ENCODE peak calls at places on chromosomes 11 and 22, in four cellular contexts. V is A549, T is K562, U is HepG2. O is an unnamed sample.
A peak's percentile ranks its signal among the peaks of the same experiment; 100 is the strongest.

GRCh38 chr22:50504245-50505211 is 3.0 kb downstream of the LMF2 start:
- DNase-seq in T (no peak), V (no peak), U (no peak), O (no peak)

GRCh38 chr11:75078233-75078632 is 18.4 kb downstream of the OR2AT4 start:
- DNase-seq in T (no peak), V (no peak), U (no peak), O (no peak)

GRCh38 chr22:50010676-50011446 is 1.7 kb downstream of the IL17REL start:
- DNase-seq in U (no peak), T (peak; percentile 65), V (no peak), O (no peak)

GRCh38 chr11:63670077-63670737 is 969 bp downstream of the ATL3 start:
- DNase-seq in T (no peak), V (no peak), U (no peak), O (no peak)

GRCh38 chr11:107265591-107265990 is 192.0 kb downstream of the CWF19L2 start:
- DNase-seq in V (no peak), T (no peak), U (no peak), O (no peak)

GRCh38 chr11:28284206-28284605 is 176.0 kb downstream of the METTL15 start:
- DNase-seq in T (no peak), U (no peak), V (no peak), O (no peak)

GRCh38 chr11:134266841-134267251 is 9.3 kb upstream of the GLB1L3 start:
- DNase-seq in T (no peak), V (no peak), U (no peak), O (no peak)

GRCh38 chr11:101442171-101442570 is 141.6 kb downstream of the TRPC6 start:
- DNase-seq in U (no peak), T (no peak), V (no peak), O (no peak)

GRCh38 chr11:30581646-30582045 is 4.5 kb downstream of the MPPED2 start:
- DNase-seq in T (no peak), V (no peak), U (no peak), O (no peak)

GRCh38 chr11:121451982-121452608 is at the start of gene SORL1:
- DNase-seq in V (peak; percentile 55), T (peak; percentile 24), U (peak; percentile 62), O (peak; percentile 44)

GRCh38 chr11:2651054-2651617 is 48.7 kb downstream of the KCNQ1OT1 start:
- DNase-seq in V (no peak), U (no peak), T (no peak), O (no peak)

GRCh38 chr22:22423681-22424080 is 84.9 kb downstream of the ZNF280B start:
- DNase-seq in V (no peak), T (peak; percentile 30), U (no peak), O (no peak)
- TF ChIP-seq PHF8 in V (no peak), T (no peak), U (no peak), O (no peak)

GRCh38 chr11:9571071-9571765 is 2.3 kb upstream of the WEE1 start:
- DNase-seq in V (no peak), T (no peak), U (no peak), O (no peak)
- TF ChIP-seq PHF8 in V (no peak), T (no peak), U (no peak), O (no peak)

DNA sequence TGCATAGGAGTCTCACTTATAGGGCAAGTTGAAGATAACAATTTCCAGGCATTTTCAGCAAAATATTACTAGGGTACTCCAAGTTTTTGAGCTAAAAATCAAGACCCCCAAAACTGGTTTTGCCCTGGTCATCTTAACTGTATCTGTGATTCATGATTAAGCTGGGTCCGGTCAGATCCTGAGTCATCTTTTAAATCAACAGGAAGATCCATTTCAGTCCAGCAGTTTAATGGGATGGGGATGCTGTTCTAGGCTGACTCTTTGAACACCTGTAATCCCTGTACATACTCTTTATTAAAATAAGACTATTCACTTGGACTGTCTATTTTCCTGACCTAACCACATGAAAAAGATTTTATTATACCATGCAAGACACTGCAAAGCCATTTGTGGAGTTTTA is 115.9 kb upstream of the NARS2 start:
- DNase-seq in V (no peak), U (no peak), T (no peak), O (no peak)
- TF ChIP-seq PHF8 in V (no peak), U (no peak), T (no peak), O (no peak)

DNA sequence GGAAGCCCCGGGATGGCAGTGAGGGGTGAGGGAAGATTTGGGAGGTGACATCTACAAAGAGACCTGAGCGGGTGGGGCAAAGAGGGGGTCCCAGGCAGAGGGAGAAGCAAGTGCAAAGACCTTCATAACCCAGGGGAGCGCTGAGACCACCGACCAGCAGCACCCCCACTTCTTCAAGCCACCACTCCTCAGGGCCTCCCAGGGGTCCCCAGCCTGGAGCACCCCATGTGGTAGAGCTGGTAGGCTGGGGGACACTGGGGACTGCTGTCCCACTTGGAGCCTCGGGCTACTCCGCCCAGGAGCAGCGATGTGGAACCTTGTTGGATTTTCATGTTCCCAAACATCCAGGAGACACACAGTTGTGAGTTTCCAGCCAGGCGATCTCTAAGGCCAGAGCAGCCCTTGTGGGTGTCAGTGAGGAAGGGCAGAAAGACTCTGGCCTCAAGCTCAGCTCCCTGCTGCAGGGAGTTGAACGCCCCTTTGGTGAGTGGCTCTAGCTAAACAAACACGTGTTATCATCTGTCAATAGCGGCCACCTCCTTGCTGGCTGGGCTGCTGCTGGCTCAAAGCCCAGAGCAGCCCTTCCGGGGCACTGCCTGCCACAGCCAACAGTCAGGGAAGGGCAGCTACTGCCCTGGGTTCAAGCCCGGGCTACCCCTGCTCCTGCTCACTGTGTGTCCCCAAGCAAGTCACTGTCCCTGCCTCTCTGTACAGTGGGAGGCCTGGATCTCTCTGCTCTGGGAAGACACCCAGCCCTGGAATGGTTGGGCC is 25.7 kb upstream of the CHKA start:
- DNase-seq in T (peak; percentile 80), U (peak; percentile 97), V (peak; percentile 89), O (no peak)
- TF ChIP-seq PHF8 in T (no peak), U (no peak), V (no peak), O (no peak)